ENCODE peak calls at places on chromosome 13, in ten cellular contexts. Z is fibroblast of pulmonary artery; P is fibroblast of lung; G is right atrium auricular region; L is astrocyte of the cerebellum; W is K562; N is heart right ventricle; Q is CD8-positive, alpha-beta T cell; D is HFF-Myc; T is Peyer's patch. F is an unnamed sample.

GRCh38 chr13:73171242-73171641 is 112.4 kb downstream of the KLF5 start:
- DNase-seq in Z (no peak), P (no peak), G (no peak), L (no peak), W (no peak), N (no peak), Q (no peak), D (no peak), T (no peak), F (no peak)

GRCh38 chr13:63435668-63436275 is 2020.1 kb upstream of the PCDH20 start:
- DNase-seq in Z (peak), P (peak), G (no peak), L (peak), W (no peak), N (no peak), Q (no peak), D (peak), T (no peak), F (peak)

GRCh38 chr13:34340534-34340933 is 522.6 kb downstream of the RFC3 start:
- DNase-seq in Z (peak), P (peak), G (no peak), L (no peak), W (no peak), N (no peak), Q (no peak), D (no peak), T (no peak), F (peak)

GRCh38 chr13:25214371-25215252 is 42.5 kb upstream of the AMER2 start:
- DNase-seq in Z (peak), P (peak), G (no peak), L (peak), W (no peak), N (peak), Q (no peak), D (peak), T (no peak), F (peak)

GRCh38 chr13:111126509-111126908 is 11.4 kb downstream of the ARHGEF7 start:
- DNase-seq in Z (no peak), P (no peak), G (no peak), L (no peak), W (no peak), N (no peak), Q (no peak), D (no peak), T (no peak), F (no peak)

GRCh38 chr13:109369357-109370052 is 416.9 kb downstream of the IRS2 start:
- DNase-seq in Z (no peak), P (no peak), G (no peak), L (no peak), W (no peak), N (no peak), Q (no peak), D (no peak), T (no peak), F (no peak)

GRCh38 chr13:40664100-40665060 is 2.1 kb downstream of the FOXO1 start:
- DNase-seq in Z (peak), P (peak), G (peak), L (no peak), W (peak), N (peak), Q (peak), D (no peak), T (peak), F (peak)

GRCh38 chr13:48235100-48235813 is 2.3 kb downstream of the ITM2B start:
- DNase-seq in Z (peak), P (peak), G (no peak), L (no peak), W (no peak), N (peak), Q (no peak), D (no peak), T (no peak), F (peak)

GRCh38 chr13:58032676-58033440 is 401.3 kb downstream of the PCDH17 start:
- DNase-seq in Z (no peak), P (no peak), G (no peak), L (no peak), W (no peak), N (no peak), Q (no peak), D (no peak), T (no peak), F (no peak)

GRCh38 chr13:26698392-26699196 is 62.0 kb downstream of the GPR12 start:
- DNase-seq in Z (peak), P (peak), G (peak), L (peak), W (peak), N (peak), Q (peak), D (peak), T (peak), F (peak)
- TF ChIP-seq CTCF in Z (peak), P (peak), G (peak), L (peak), W (peak), N (peak), Q (peak), D (peak), T (peak), F (peak)

DNA sequence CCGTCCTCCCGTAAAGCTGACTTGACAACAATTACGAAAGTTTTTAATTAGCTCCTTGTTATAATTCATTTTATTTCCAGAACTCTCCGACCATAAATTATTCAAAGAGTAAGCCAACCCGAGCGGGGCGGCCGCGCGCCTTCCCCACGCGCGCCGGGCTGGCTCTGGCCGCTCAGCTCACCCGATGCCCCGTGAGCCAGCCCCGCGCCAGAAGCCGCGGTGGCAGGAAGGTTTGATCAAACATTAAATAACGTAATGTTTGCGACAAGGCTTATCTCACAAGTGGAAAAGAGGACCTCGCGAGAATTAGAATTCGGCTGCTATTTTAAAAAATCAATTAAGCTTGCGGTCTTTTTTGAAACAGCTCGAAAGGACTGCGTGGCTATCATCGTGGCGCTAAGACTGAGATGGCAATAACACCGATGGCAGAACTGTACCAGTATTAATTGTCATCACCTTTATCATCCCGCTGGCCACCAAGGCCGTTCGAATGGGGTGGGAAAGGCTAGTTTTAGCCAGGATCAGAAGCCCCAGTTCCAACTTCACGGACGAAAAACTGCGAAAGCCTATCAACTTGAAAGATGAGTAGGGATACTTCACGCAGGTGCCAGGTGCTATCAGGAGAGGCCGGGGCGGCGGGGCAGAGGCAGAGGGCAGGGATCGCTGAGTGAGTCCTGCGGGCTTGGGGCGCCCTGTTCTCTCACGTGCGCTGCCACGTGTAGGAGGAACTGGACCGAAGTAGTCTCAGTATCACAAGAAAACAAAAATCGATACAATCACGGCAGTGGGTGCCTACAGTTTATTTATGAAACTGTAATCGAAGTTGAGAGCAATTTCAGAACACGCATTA is 6.4 kb downstream of the POU4F1 start:
- DNase-seq in Z (no peak), P (peak), G (no peak), L (no peak), W (no peak), N (no peak), Q (no peak), D (no peak), T (no peak), F (no peak)
- H3K4me3 ChIP-seq in Z (no peak), P (no peak), G (no peak), L (peak), W (no peak), N (no peak), Q (no peak), D (no peak), T (no peak), F (no peak)

GRCh38 chr13:92354583-92354982 is 872.0 kb upstream of the GPC6 start:
- DNase-seq in Z (peak), P (peak), G (no peak), L (no peak), W (no peak), N (no peak), Q (no peak), D (no peak), T (no peak), F (peak)

DNA sequence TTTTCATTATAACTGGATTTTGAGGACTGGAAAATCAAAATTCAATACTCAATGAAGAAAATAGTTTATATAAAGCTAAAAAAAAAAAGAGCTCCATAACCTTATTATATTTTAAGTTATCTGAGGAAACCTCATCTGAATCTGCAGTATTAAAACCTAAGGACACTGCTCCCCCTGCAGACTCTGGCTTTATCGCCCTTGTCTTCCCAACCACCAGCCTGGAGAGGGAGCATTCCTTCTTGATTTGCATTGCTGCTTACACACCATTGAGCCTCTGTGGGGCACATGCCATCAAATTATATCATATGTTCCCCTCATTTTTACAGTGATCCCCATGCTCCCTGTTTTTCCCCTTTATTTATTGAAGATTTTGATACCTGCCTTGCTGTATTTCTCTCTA is 871.4 kb upstream of the GPC6 start:
- DNase-seq in Z (peak), P (peak), G (no peak), L (peak), W (peak), N (no peak), Q (no peak), D (no peak), T (no peak), F (peak)
- TF ChIP-seq CTCF in Z (peak), P (no peak), G (no peak), L (peak), W (no peak), N (peak), Q (no peak), D (no peak), T (peak), F (peak)

DNA sequence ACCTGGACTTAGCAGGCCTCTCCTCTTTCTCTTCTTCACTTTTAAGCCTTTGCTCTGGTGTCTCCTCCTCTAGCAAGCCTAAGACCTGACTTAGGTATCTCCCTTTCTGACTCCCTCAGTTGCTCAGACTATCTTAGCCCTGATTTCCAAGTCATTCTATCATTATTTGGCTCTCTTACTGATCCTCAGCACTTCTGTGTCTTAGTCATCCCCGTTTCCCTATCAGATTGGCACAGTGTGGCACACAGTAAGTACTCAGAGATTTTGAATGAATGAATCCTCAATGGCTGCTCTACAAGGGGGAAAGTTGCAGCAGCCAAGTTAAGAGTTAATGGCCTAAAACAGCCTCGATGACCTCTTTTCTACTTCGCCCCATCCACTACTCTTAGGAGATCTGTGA is 8.2 kb downstream of the KCTD12 start:
- DNase-seq in Z (peak), P (no peak), G (no peak), L (no peak), W (no peak), N (no peak), Q (no peak), D (no peak), T (no peak), F (no peak)
- H3K4me3 ChIP-seq in Z (no peak), P (no peak), G (no peak), L (no peak), W (no peak), N (no peak), Q (no peak), D (no peak), T (no peak), F (no peak)

GRCh38 chr13:89324582-89324981 is 1653.4 kb downstream of the SLITRK5 start:
- DNase-seq in Z (no peak), P (no peak), G (no peak), L (no peak), W (no peak), N (no peak), Q (no peak), D (no peak), T (no peak), F (peak)
- TF ChIP-seq CTCF in Z (no peak), P (no peak), G (no peak), L (no peak), W (no peak), N (no peak), Q (no peak), D (no peak), T (no peak), F (no peak)

DNA sequence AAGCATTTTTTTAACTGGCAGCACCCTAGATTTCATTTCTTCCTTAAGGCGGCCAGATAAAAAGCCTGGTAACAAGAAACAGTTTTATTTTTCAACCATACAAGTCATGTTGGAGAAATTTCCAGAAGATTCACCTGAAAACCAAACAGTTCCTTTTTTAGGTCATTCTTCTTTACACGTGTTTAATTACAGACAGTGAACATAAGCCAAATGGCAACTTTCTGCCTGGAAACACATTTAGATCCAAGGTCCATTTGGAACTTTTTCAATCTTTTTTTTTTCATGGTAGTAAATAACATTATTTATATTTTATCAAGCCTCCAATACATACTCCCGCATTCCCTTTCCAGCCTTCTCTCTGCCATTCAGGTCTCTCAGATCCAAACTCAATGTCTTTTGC is 886.1 kb upstream of the MIR17HG start:
- DNase-seq in Z (no peak), P (no peak), G (no peak), L (no peak), W (no peak), N (no peak), Q (no peak), D (no peak), T (no peak), F (no peak)
- H3K4me3 ChIP-seq in Z (no peak), P (no peak), G (no peak), L (no peak), W (no peak), N (no peak), Q (no peak), D (no peak), T (no peak), F (no peak)

GRCh38 chr13:97723655-97724054 is 229.8 kb upstream of the IPO5 start:
- DNase-seq in Z (no peak), P (no peak), G (no peak), L (no peak), W (no peak), N (no peak), Q (no peak), D (no peak), T (no peak), F (no peak)
- TF ChIP-seq CTCF in Z (no peak), P (no peak), G (no peak), L (no peak), W (no peak), N (no peak), Q (no peak), D (no peak), T (no peak), F (no peak)

GRCh38 chr13:112985803-112986408 is 16.9 kb downstream of the MCF2L start:
- DNase-seq in Z (no peak), P (no peak), G (no peak), L (no peak), W (no peak), N (no peak), Q (no peak), D (no peak), T (no peak), F (no peak)
- H3K4me3 ChIP-seq in Z (no peak), P (no peak), G (no peak), L (no peak), W (no peak), N (no peak), Q (no peak), D (no peak), T (no peak), F (no peak)

GRCh38 chr13:65926750-65927171 is 1303.4 kb downstream of the PCDH9 start:
- DNase-seq in Z (no peak), P (no peak), G (no peak), L (no peak), W (peak), N (peak), Q (no peak), D (no peak), T (no peak), F (no peak)
- TF ChIP-seq CTCF in Z (peak), P (peak), G (peak), L (no peak), W (peak), N (peak), Q (no peak), D (peak), T (no peak), F (peak)

F was measured in choroid plexus epithelial cell.